ENCODE peak calls at places on chromosome 16, in seven cellular contexts. One of them, this sample, is unnamed.

GRCh38 chr16:17414421-17414820 is 56.3 kb downstream of the XYLT1 start:
- DNase-seq in BE2C: no peak
- DNase-seq in mammary epithelial cell: no peak
- DNase-seq in thoracic aorta: no peak
- DNase-seq in Calu3: no peak
- DNase-seq in AG09319: no peak
- DNase-seq in foreskin keratinocyte: no peak
- DNase-seq in this sample: no peak

GRCh38 chr16:16062023-16062932 is 112.9 kb downstream of the ABCC1 start:
- DNase-seq in foreskin keratinocyte: no peak
- DNase-seq in mammary epithelial cell: no peak
- DNase-seq in thoracic aorta: no peak
- DNase-seq in BE2C: no peak
- DNase-seq in Calu3: no peak
- DNase-seq in AG09319: no peak
- DNase-seq in this sample: no peak

GRCh38 chr16:31860508-31860907 is 13.1 kb upstream of the ZNF267 start:
- DNase-seq in foreskin keratinocyte: no peak
- DNase-seq in AG09319: no peak
- DNase-seq in mammary epithelial cell: no peak
- DNase-seq in thoracic aorta: no peak
- DNase-seq in BE2C: no peak
- DNase-seq in Calu3: no peak
- DNase-seq in this sample: no peak

GRCh38 chr16:31138621-31139578 is 3.4 kb upstream of the PRSS8 start:
- DNase-seq in AG09319: no peak
- DNase-seq in Calu3: peak; percentile 97
- DNase-seq in foreskin keratinocyte: peak; percentile 69
- DNase-seq in mammary epithelial cell: peak; percentile 84
- DNase-seq in BE2C: peak; percentile 76
- DNase-seq in thoracic aorta: peak; percentile 64
- DNase-seq in this sample: no peak

GRCh38 chr16:68234188-68235104 is 1.5 kb downstream of the ESRP2 start:
- DNase-seq in foreskin keratinocyte: peak; percentile 48
- DNase-seq in BE2C: no peak
- DNase-seq in mammary epithelial cell: peak; percentile 76
- DNase-seq in Calu3: peak; percentile 99
- DNase-seq in thoracic aorta: no peak
- DNase-seq in AG09319: no peak
- DNase-seq in this sample: peak; percentile 78

GRCh38 chr16:49835116-49835880 is 20.6 kb downstream of the ZNF423 start:
- DNase-seq in mammary epithelial cell: no peak
- DNase-seq in thoracic aorta: no peak
- DNase-seq in foreskin keratinocyte: no peak
- DNase-seq in AG09319: no peak
- DNase-seq in BE2C: peak; percentile 39
- DNase-seq in Calu3: no peak
- DNase-seq in this sample: no peak

GRCh38 chr16:19095699-19096098 is 18.1 kb upstream of the ITPRIPL2 start:
- DNase-seq in Calu3: peak; percentile 67
- DNase-seq in AG09319: no peak
- DNase-seq in foreskin keratinocyte: peak; percentile 61
- DNase-seq in mammary epithelial cell: peak; percentile 74
- DNase-seq in thoracic aorta: no peak
- DNase-seq in BE2C: no peak
- DNase-seq in this sample: no peak

GRCh38 chr16:55369151-55369550 is 45.1 kb downstream of the IRX6 start:
- DNase-seq in Calu3: no peak
- DNase-seq in foreskin keratinocyte: no peak
- DNase-seq in thoracic aorta: no peak
- DNase-seq in AG09319: no peak
- DNase-seq in BE2C: no peak
- DNase-seq in mammary epithelial cell: no peak
- DNase-seq in this sample: no peak

GRCh38 chr16:20049831-20050230 is 23.9 kb downstream of the GPR139 start:
- DNase-seq in AG09319: no peak
- DNase-seq in BE2C: no peak
- DNase-seq in thoracic aorta: no peak
- DNase-seq in mammary epithelial cell: no peak
- DNase-seq in foreskin keratinocyte: no peak
- DNase-seq in Calu3: peak; percentile 17
- DNase-seq in this sample: no peak

GRCh38 chr16:90077240-90077756 is at the start of gene PRDM7:
- DNase-seq in AG09319: peak; percentile 83
- DNase-seq in thoracic aorta: peak; percentile 72
- DNase-seq in BE2C: peak; percentile 99
- DNase-seq in Calu3: peak; percentile 99
- DNase-seq in mammary epithelial cell: peak; percentile 96
- DNase-seq in foreskin keratinocyte: peak; percentile 85
- DNase-seq in this sample: peak; percentile 95

GRCh38 chr16:75764154-75764768 is 38.0 kb upstream of the CPHXL start:
- DNase-seq in thoracic aorta: no peak
- DNase-seq in foreskin keratinocyte: peak; percentile 9
- DNase-seq in AG09319: peak; percentile 39
- DNase-seq in BE2C: peak; percentile 50
- DNase-seq in mammary epithelial cell: peak; percentile 53
- DNase-seq in Calu3: peak; percentile 64
- DNase-seq in this sample: no peak

DNA sequence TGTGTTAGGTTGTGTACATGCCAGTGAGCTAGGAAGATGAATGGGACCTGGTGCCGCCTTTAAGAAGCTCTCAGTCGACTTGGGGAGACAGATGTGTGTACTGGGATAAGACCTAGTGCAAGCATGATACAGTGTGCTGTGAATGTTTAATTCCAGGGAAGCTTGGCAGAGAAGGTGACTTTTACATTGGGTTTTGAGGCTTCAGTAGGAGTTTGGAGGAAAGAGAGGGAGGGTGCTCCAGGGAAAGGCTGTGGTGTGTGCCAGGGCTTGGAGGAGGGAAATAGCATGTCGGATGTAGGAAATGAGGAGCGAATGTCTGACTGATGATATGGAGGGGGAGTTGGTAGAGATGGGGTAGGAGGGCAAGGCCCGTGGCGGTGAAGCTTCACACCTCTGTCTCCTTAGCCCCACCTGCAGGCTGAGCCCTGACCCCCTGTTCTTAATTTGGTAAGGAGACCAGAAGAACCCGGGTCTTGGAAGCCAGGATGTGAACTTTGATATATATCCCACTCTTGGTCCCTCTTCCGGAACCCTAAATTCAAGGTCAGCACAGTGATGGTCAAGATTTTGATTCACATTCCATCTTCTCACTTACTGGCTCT is 76.6 kb downstream of the PLCG2 start:
- DNase-seq in BE2C: no peak
- DNase-seq in foreskin keratinocyte: no peak
- DNase-seq in thoracic aorta: no peak
- DNase-seq in AG09319: no peak
- DNase-seq in Calu3: no peak
- DNase-seq in mammary epithelial cell: no peak
- DNase-seq in this sample: no peak
- TF ChIP-seq CTCF in BE2C: no peak
- TF ChIP-seq CTCF in foreskin keratinocyte: no peak
- TF ChIP-seq CTCF in thoracic aorta: no peak
- TF ChIP-seq CTCF in AG09319: no peak
- TF ChIP-seq CTCF in Calu3: no peak
- TF ChIP-seq CTCF in mammary epithelial cell: no peak
- TF ChIP-seq CTCF in this sample: no peak

DNA sequence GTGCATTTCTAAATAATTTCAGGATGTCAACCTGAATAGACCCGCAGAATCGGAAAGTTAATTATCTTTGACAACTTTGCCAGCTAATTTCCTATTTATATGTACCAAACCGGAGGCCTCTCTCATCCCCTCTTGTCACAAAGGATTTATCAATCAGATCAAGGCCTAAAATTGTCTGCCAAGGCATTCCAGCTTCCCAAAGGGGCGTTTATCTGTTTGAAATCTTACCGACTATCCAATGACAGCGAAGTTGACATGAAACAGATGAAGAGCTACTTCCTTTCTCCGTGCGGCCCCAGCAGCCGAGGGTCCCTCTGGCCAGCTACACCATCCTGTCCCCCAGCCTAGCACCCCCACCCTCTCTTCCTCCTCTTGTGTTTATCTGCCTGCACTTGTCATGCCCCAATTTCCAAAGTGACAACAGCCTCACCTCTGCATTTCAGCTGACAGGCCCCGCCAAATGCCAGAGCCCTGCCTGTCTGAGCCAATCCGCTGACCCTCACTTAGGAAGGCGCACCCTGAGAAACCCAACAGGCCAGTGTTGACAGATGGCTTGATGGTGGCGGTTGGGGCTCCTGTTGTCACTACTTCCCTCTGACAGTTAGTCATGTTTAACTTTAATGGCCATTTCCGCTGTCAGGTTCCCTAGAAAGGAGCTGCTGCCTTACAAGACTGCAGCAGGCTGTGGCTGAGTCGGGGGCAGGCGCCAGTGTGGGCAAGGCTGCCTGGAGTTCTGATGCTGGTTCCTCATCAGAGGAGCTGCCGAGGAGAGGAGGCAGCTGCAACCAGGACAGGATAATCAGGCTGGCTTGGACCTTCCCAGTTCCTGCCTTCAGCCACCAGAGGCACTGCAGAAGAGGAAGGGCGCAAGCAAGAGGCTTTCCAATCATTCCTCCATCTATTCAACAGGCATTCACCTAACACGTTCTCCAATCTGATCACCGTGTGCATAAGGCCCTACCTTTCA is 223.4 kb upstream of the DYNLRB2 start:
- DNase-seq in BE2C: no peak
- DNase-seq in thoracic aorta: no peak
- DNase-seq in mammary epithelial cell: no peak
- DNase-seq in AG09319: no peak
- DNase-seq in foreskin keratinocyte: no peak
- DNase-seq in Calu3: no peak
- DNase-seq in this sample: no peak
- TF ChIP-seq CTCF in BE2C: no peak
- TF ChIP-seq CTCF in thoracic aorta: no peak
- TF ChIP-seq CTCF in mammary epithelial cell: peak; percentile 42
- TF ChIP-seq CTCF in AG09319: peak; percentile 5
- TF ChIP-seq CTCF in foreskin keratinocyte: peak; percentile 53
- TF ChIP-seq CTCF in Calu3: no peak
- TF ChIP-seq CTCF in this sample: peak; percentile 57

DNA sequence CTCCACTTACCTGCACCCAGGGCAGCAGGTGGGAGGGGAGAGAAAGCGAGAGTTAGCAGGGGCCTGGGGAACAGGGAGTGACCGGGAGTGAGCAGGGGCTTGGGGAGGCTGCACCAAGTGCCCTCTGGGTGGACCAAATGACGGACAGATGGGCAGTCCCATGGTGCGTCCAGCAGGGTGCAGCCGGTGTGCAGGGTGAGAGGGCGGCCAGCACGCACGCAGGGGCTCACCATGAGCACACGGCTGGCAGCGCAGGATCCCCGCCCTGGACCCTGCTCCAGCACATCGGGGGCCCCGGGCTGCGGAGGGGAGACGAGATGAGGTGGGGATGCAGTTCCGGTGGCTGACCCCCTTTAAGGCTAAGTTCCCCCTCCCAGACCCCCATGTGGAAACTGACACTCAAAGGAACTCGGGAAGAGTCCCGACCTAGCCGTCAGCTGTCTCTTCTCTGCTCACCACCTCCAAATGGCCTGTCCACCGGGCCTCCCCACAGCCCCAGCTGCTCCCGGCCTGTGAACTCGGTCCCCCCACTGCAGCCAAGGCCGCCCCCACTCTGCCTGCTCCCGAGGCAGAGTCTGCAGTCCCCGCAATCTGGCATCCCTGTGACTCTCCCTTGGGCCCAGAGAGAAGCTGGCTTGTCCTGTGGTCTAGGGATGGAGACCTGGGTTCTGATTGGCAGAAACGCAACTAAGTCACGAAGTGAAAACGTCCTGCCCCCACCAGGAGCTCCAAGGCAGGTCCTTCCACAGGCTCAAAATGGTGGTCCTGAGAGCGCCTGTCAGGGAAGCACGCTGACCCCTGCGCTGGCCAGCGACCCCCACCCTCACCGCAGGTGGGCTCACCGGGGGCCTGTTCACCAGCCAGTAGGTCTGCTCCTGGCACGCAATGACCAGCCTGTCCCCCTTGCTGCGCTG is 2.9 kb downstream of the RGS11 start:
- DNase-seq in BE2C: no peak
- DNase-seq in mammary epithelial cell: no peak
- DNase-seq in Calu3: no peak
- DNase-seq in thoracic aorta: no peak
- DNase-seq in AG09319: no peak
- DNase-seq in foreskin keratinocyte: no peak
- DNase-seq in this sample: no peak
- TF ChIP-seq CTCF in BE2C: no peak
- TF ChIP-seq CTCF in mammary epithelial cell: no peak
- TF ChIP-seq CTCF in Calu3: no peak
- TF ChIP-seq CTCF in thoracic aorta: no peak
- TF ChIP-seq CTCF in AG09319: no peak
- TF ChIP-seq CTCF in foreskin keratinocyte: no peak
- TF ChIP-seq CTCF in this sample: no peak

GRCh38 chr16:27638833-27639587 is 89.1 kb downstream of the KATNIP start:
- DNase-seq in mammary epithelial cell: peak; percentile 16
- DNase-seq in thoracic aorta: no peak
- DNase-seq in foreskin keratinocyte: no peak
- DNase-seq in Calu3: no peak
- DNase-seq in BE2C: no peak
- DNase-seq in AG09319: no peak
- DNase-seq in this sample: no peak

GRCh38 chr16:27642753-27643152 is 92.8 kb downstream of the KATNIP start:
- DNase-seq in thoracic aorta: no peak
- DNase-seq in AG09319: no peak
- DNase-seq in BE2C: no peak
- DNase-seq in Calu3: peak; percentile 15
- DNase-seq in mammary epithelial cell: peak; percentile 2
- DNase-seq in foreskin keratinocyte: no peak
- DNase-seq in this sample: no peak

GRCh38 chr16:27641260-27641659 is 91.3 kb downstream of the KATNIP start:
- DNase-seq in thoracic aorta: no peak
- DNase-seq in BE2C: no peak
- DNase-seq in foreskin keratinocyte: no peak
- DNase-seq in Calu3: no peak
- DNase-seq in mammary epithelial cell: no peak
- DNase-seq in AG09319: no peak
- DNase-seq in this sample: no peak

GRCh38 chr16:27640277-27640600 is 90.3 kb downstream of the KATNIP start:
- DNase-seq in Calu3: no peak
- DNase-seq in BE2C: no peak
- DNase-seq in thoracic aorta: no peak
- DNase-seq in mammary epithelial cell: peak; percentile 56
- DNase-seq in AG09319: no peak
- DNase-seq in foreskin keratinocyte: no peak
- DNase-seq in this sample: no peak

DNA sequence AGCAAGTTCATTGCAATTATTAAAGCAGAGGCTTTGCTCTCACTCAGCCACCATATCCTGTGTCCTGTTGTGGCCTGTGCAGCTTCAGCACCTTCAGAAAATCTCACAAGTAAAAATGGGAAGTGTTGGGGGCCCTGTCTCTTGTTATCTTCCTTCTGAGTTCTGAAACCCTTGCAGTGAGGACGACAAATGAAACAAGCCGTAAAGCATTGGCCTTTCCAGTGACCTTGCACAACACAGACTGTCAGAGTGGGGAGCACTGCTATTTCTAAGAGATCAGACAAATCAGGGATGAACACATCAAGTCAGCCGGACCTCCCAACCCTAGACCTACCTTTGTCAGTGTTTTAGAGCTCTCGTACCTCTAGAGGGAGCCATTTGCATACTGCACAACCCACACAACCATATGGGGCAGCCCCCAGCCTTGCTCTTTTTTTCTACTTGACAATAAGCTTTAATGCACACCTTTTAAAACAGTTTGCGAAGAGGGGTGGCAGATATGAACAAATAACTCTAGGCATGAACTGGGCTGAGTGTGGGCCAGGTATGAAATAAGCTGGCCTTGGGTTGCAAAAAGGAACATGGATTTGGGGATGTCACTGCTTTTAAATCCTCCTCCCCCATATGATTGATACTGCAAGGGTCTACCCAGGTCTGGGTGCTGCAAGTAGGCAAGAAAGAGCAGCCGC is 89.8 kb downstream of the KATNIP start:
- DNase-seq in foreskin keratinocyte: peak; percentile 21
- DNase-seq in BE2C: peak; percentile 59
- DNase-seq in mammary epithelial cell: peak; percentile 41
- DNase-seq in Calu3: peak; percentile 48
- DNase-seq in AG09319: no peak
- DNase-seq in thoracic aorta: no peak
- DNase-seq in this sample: no peak
- TF ChIP-seq CTCF in foreskin keratinocyte: peak; percentile 82
- TF ChIP-seq CTCF in BE2C: peak; percentile 92
- TF ChIP-seq CTCF in mammary epithelial cell: peak; percentile 81
- TF ChIP-seq CTCF in Calu3: peak; percentile 63
- TF ChIP-seq CTCF in AG09319: peak; percentile 76
- TF ChIP-seq CTCF in thoracic aorta: peak; percentile 40
- TF ChIP-seq CTCF in this sample: peak; percentile 83

This sample was measured in type B pancreatic cell.